ENCODE peak calls at places on chromosomes 5 and 9, in six cellular contexts. K is PC-9, B is OCI-LY7, A is SK-N-SH, H is GM23248, G is GM23338. Z is an unnamed sample. For H3K9me2, the result is how much of the 10 kb centered on the place peaks cover.

GRCh38 chr5:170781946-170782345 is 1.6 kb upstream of the GABRP start:
- DNase-seq in K (no peak), B (no peak), A (no peak), H (no peak), G (no peak), Z (no peak)

GRCh38 chr5:135189024-135189423 is 155.0 kb upstream of the PITX1 start:
- DNase-seq in K (no peak), B (no peak), A (no peak), H (no peak), G (no peak), Z (no peak)

GRCh38 chr5:149475777-149476176 is 75.5 kb downstream of the CSNK1A1 start:
- DNase-seq in K (no peak), B (no peak), A (no peak), H (no peak), G (no peak), Z (no peak)

GRCh38 chr9:81146684-81147337 is 542.5 kb downstream of the TLE1 start:
- DNase-seq in K (no peak), B (no peak), A (no peak), H (no peak), G (no peak), Z (peak)

GRCh38 chr5:81420039-81420667 is 26.2 kb upstream of the ACOT12 start:
- DNase-seq in K (peak), B (no peak), A (no peak), H (peak), G (no peak), Z (peak)

GRCh38 chr9:99015890-99016289 is 72.2 kb downstream of the COL15A1 start:
- DNase-seq in K (no peak), B (no peak), A (no peak), H (no peak), G (no peak), Z (no peak)

GRCh38 chr9:33690156-33690908 is 105.0 kb upstream of the PRSS3 start:
- DNase-seq in K (no peak), B (no peak), A (no peak), H (no peak), G (no peak), Z (no peak)

GRCh38 chr9:129549684-129550083 is 71.2 kb downstream of the C9orf50 start:
- DNase-seq in K (no peak), B (no peak), A (peak), H (peak), G (no peak), Z (no peak)

GRCh38 chr5:83914662-83915418 is 194.2 kb upstream of the HAPLN1 start:
- DNase-seq in K (no peak), B (no peak), A (no peak), H (no peak), G (no peak), Z (no peak)

GRCh38 chr9:90767523-90768100 is 34.0 kb upstream of the SYK start:
- DNase-seq in K (no peak), B (peak), A (no peak), H (no peak), G (peak), Z (peak)

GRCh38 chr9:89754223-89754622 is 149.4 kb downstream of the GADD45G start:
- DNase-seq in K (no peak), B (no peak), A (no peak), H (no peak), G (no peak), Z (no peak)

GRCh38 chr5:143673676-143674468 is 138.1 kb upstream of the HMHB1 start:
- DNase-seq in K (no peak), B (no peak), A (no peak), H (peak), G (no peak), Z (peak)

GRCh38 chr5:143677403-143677802 is 134.6 kb upstream of the HMHB1 start:
- DNase-seq in K (no peak), B (no peak), A (no peak), H (no peak), G (no peak), Z (no peak)

GRCh38 chr5:143678148-143678906 is 133.6 kb upstream of the HMHB1 start:
- DNase-seq in K (no peak), B (no peak), A (no peak), H (no peak), G (no peak), Z (no peak)

GRCh38 chr5:143674469-143674786 is 137.5 kb upstream of the HMHB1 start:
- DNase-seq in K (no peak), B (no peak), A (no peak), H (no peak), G (peak), Z (peak)

DNA sequence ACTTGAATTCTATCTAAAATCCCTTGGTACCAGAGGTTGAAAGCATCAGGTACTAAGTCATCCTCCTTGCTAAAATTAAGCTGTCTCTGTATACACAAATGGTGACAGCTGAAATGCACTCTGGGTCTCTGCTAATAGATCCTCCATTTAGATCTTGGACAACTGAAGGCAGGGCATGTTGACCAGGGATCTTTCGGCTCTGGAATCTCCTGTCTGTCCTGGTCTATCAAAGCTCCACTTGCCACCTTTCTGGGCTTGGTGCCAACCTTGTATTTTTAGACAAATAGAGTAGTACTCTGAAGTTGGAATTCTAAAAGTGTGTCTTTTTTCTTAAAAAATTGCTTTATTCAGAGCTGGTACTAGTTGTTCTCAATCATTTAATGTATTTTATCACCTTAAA is 135.2 kb upstream of the HMHB1 start:
- DNase-seq in K (no peak), B (no peak), A (no peak), H (no peak), G (no peak), Z (no peak)
- H3K9me2 ChIP-seq in K (under half), B (under half), A (under half), H (under half), G (under half), Z (under half)

GRCh38 chr9:13568446-13568845 is 289.0 kb upstream of the MPDZ start:
- DNase-seq in K (no peak), B (no peak), A (no peak), H (peak), G (no peak), Z (no peak)
- H3K4me3 ChIP-seq in K (no peak), B (no peak), A (no peak), H (peak), G (peak), Z (no peak)

DNA sequence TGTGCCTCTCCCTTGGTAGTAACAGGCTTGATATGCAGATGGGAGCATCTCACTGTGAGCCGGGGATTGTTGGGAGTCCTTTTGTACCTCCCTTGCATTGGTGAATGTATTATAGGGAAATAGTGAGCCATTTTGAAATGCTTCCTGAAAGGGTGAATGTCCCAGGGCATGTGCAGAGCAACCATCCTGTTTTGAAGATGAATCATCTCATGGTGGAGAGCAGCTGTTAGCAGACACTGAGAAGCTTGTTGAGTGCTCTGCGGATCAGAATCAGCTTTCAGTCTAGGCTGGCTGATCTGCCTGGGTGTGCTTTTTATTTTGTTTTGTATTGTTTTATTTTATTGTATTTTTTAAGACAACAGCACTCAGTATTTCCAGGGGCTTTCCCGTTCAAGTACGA is 29.7 kb downstream of the SLC36A1 start:
- DNase-seq in K (no peak), B (no peak), A (no peak), H (peak), G (no peak), Z (no peak)
- H3K9me2 ChIP-seq in K (under half), B (under half), A (under half), H (under half), G (under half), Z (under half)

GRCh38 chr5:179530069-179530998 is 20.0 kb upstream of the RUFY1 start:
- DNase-seq in K (no peak), B (no peak), A (no peak), H (peak), G (peak), Z (no peak)
- H3K4me3 ChIP-seq in K (no peak), B (no peak), A (no peak), H (peak), G (peak), Z (no peak)

GRCh38 chr5:178228609-178229008 is 4.0 kb downstream of the PHYKPL start:
- DNase-seq in K (no peak), B (no peak), A (no peak), H (no peak), G (no peak), Z (no peak)

GRCh38 chr5:178227929-178228328 is 4.7 kb downstream of the PHYKPL start:
- DNase-seq in K (no peak), B (no peak), A (no peak), H (no peak), G (no peak), Z (no peak)

GRCh38 chr5:178225174-178225573 is 7.4 kb downstream of the PHYKPL start:
- DNase-seq in K (no peak), B (no peak), A (no peak), H (no peak), G (no peak), Z (no peak)

GRCh38 chr5:178229861-178230260 is 2.7 kb downstream of the PHYKPL start:
- DNase-seq in K (no peak), B (no peak), A (no peak), H (no peak), G (no peak), Z (no peak)

GRCh38 chr5:178227138-178227659 is 5.4 kb downstream of the PHYKPL start:
- DNase-seq in K (no peak), B (no peak), A (no peak), H (peak), G (no peak), Z (no peak)
- H3K9me2 ChIP-seq in K (under half), B (under half), A (under half), H (under half), G (under half), Z (under half)

GRCh38 chr5:41735213-41735612 is 135.0 kb downstream of the OXCT1 start:
- DNase-seq in K (no peak), B (no peak), A (no peak), H (no peak), G (no peak), Z (no peak)

GRCh38 chr5:41738695-41739354 is 131.4 kb downstream of the OXCT1 start:
- DNase-seq in K (no peak), B (no peak), A (no peak), H (no peak), G (no peak), Z (no peak)

DNA sequence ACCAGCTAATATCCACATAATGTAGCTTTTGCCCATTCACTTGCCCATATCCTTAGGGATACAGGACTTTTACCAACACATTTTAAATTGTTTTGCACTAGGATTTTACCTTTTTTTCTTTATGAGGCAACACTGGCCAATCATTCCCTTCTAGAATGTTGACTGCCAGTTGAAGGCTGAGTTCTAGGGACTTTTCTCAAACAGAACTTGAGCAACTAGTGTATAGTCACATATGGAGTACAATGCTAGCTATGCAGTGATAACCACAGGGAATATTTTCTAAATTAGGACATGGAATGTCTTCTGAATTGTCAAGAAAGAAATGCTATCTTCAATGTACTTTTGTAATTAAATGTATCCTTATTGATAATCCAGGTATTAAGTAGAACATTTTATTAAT is 133.6 kb downstream of the OXCT1 start:
- DNase-seq in K (no peak), B (no peak), A (no peak), H (peak), G (no peak), Z (no peak)
- H3K4me3 ChIP-seq in K (no peak), B (no peak), A (no peak), H (no peak), G (no peak), Z (no peak)

DNA sequence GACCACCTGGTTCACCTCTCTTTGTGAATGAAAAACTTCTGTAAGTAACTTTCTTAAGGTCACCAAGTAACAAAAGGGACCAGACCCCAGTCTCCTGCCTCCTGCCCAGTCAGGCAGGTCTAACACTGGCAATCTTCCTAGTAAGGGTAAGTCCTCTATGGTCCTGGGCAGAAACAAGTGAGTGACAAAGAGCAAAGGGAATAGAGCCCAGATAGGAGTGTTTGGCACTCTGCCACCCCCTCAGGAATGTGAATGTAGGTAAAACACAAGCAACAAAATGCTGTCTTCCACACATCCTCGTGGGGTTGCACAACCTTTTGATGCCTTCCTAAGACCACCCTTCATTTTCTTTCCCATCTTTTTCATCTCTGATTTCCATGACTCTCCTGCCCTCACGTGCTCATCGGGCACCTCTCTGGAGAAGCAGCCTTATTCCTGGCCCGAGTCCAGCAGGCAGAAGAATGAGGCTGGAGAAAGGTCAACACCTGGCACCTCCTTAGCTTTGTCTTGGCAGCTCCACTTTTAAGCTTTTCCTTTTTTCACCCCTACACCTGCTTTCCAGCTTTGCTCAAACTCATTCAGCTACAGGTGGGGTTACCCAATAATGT is 90.2 kb upstream of the LHFPL2 start:
- DNase-seq in K (peak), B (no peak), A (no peak), H (no peak), G (no peak), Z (peak)
- H3K9me2 ChIP-seq in K (under half), B (under half), A (under half), H (under half), G (under half), Z (under half)

DNA sequence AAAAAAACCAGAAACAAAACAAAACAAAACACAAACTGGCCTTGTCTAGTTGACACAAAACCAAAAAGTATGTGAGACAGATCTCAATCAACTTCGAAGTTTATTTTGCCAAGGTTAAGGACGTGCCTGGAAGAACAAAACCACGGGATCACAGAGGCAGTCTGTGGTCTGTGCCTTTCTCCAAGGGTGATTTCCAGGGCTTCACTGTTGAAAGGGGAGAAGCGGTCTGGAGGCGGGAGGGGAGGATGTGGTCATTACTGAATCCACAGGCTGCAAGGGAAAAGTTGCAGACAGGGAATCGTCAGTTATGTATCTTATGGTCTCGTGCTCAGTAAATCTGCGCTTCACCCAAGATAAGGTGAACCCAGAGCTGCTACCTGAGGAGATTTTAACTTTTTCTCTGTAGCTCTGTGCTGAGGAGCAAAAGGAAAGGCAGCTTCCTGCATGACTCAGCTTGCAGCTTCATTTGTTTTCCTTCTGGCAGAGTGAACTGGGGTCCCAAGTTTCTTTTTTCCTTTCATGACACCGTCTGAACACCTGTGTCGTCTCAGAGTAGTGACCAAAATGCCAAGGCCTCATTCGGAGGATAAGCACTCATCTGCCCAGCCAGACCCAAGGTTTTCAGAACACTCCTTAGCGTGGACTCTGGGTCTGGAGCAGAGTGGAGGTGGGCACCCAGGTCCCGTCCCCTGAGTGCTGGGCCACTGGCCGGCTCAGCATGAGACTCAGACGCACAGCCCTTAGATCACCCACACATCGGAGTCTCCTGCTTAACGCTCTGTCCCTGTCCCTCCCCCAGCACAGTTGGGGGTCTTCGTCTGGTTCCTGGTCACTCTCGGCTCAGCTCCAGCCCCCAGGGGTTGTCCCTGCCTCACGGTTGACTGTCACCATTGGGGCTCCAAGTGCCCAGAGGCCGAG is 25.9 kb downstream of the ROPN1L start:
- DNase-seq in K (peak), B (no peak), A (no peak), H (peak), G (peak), Z (peak)
- H3K4me3 ChIP-seq in K (no peak), B (no peak), A (no peak), H (no peak), G (no peak), Z (peak)

DNA sequence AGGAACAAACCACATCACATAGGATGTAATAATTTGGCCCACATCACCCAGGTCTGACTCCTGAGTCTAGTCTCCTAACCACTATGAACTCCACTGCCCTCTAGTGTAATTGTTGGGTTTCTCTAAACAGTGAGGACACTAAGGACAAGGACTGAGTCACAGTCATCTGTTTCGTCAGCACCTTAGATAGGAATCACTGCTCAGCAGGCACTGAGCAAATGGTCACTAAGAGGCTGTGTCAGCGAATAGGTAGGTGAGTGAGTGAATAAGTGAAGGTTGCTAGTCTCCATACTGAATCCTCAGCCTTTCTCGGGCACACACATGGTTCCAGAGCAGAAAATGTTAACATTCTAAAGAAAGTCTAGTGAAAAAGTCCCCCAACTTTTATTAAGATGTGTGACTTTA is 278.6 kb downstream of the SPOCK1 start:
- DNase-seq in K (peak), B (peak), A (peak), H (peak), G (peak), Z (peak)
- H3K9me2 ChIP-seq in K (under half), B (under half), A (under half), H (under half), G (under half), Z (under half)